ENCODE peak calls at places on chromosomes 6 and 20, in four cellular contexts. G is GM12878, C is K562, F is HepG2. Y is an unnamed sample.
A peak's percentile ranks its signal among the peaks of the same experiment; 100 is the strongest.

GRCh38 chr6:26121141-26122004 is 34.1 kb downstream of the HFE start:
- DNase-seq in G (no peak), C (no peak), F (peak; percentile 93), Y (no peak)

GRCh38 chr20:1802385-1803215 is 92.6 kb upstream of the SIRPA start:
- DNase-seq in G (no peak), C (peak; percentile 9), F (peak; percentile 67), Y (peak; percentile 77)

GRCh38 chr6:21115111-21115510 is 478.4 kb upstream of the SOX4 start:
- DNase-seq in G (no peak), C (no peak), F (peak; percentile 18), Y (no peak)

GRCh38 chr6:44652551-44652950 is 265.0 kb downstream of the CDC5L start:
- DNase-seq in G (no peak), C (no peak), F (no peak), Y (no peak)

GRCh38 chr20:56715309-56715708 is 86.2 kb downstream of the TFAP2C start:
- DNase-seq in G (no peak), C (no peak), F (no peak), Y (no peak)

GRCh38 chr6:156943167-156943566 is 166.0 kb downstream of the ARID1B start:
- DNase-seq in G (no peak), C (no peak), F (no peak), Y (no peak)

GRCh38 chr6:98118357-98119045 is 715.9 kb upstream of the POU3F2 start:
- DNase-seq in G (no peak), C (no peak), F (no peak), Y (no peak)

GRCh38 chr20:47003223-47003622 is 108.6 kb downstream of the EYA2 start:
- DNase-seq in G (peak; percentile 24), C (no peak), F (no peak), Y (no peak)

GRCh38 chr6:57432162-57432561 is 114.7 kb downstream of the PRIM2 start:
- DNase-seq in G (no peak), C (no peak), F (peak; percentile 3), Y (no peak)

GRCh38 chr6:17038316-17038715 is 63.5 kb upstream of the STMND1 start:
- DNase-seq in G (no peak), C (no peak), F (no peak), Y (no peak)

GRCh38 chr6:71608646-71609045 is 277.7 kb upstream of the RIMS1 start:
- DNase-seq in G (no peak), C (no peak), F (no peak), Y (no peak)

GRCh38 chr6:96716221-96716620 is 121.1 kb downstream of the GPR63 start:
- DNase-seq in G (no peak), C (no peak), F (no peak), Y (no peak)

GRCh38 chr6:10412165-10412947 is 2.5 kb downstream of the TFAP2A start:
- DNase-seq in G (no peak), C (no peak), F (no peak), Y (no peak)

GRCh38 chr6:134049176-134049575 is 3.2 kb downstream of the SLC2A12 start:
- DNase-seq in G (no peak), C (no peak), F (peak; percentile 27), Y (no peak)

GRCh38 chr20:25251558-25251957 is 3.7 kb downstream of the PYGB start:
- DNase-seq in G (no peak), C (no peak), F (no peak), Y (peak; percentile 23)

GRCh38 chr6:63864934-63865333 is 229.3 kb downstream of the PHF3 start:
- DNase-seq in G (no peak), C (no peak), F (no peak), Y (no peak)
- TF ChIP-seq BRCA1 in G (no peak), C (no peak), F (no peak), Y (no peak)

DNA sequence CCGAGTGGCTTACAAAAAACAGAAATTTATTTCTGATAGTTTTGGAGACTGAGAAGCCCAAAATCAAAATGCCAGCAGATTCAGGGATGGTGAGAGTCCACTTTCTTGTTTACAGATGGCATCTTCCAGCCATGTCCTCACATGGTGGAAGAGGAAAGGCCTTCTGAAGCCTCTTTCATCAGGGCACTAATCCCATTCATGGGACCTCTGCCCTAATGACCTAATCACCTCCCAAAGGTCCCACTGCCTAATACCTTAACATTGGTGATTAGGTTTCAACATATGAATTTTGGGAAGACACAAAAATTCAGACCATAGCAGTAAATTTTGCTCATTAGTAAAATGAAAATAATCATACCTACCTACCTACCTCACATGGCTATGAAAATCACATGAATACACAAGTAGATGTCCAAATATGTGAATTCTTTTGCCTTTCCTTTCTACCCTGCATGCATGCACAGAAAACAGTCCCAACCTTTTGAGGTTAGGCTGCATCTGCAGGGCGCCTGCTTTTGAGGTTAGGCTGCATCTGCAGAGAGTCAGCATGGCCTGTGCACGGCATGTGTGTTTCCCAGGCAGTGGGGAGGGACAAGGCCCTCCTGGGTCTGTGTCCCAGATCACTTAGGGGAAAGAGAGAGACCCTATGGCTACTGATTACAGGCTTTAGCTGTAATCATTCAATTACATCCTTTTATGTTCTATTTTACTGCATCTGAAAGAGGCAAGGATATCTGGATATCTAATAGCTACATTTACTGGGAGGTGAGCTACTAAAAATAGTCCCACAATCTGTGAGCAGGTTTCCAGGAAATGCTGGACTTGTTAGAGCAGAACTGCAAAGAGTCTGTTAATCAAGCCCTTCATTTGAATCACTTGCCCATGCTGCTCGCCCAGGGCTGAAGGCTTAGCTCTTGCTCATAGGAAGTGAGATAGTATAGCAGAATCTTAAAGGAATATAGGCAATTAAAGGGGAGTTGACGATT is 497.7 kb upstream of the MARCKS start:
- DNase-seq in G (no peak), C (no peak), F (no peak), Y (no peak)
- TF ChIP-seq BRCA1 in G (no peak), C (no peak), F (no peak), Y (no peak)

GRCh38 chr20:44651507-44652373 is at the start of gene ADA:
- DNase-seq in G (no peak), C (peak; percentile 86), F (peak; percentile 47), Y (peak; percentile 82)

GRCh38 chr20:44649976-44650375 is 1.5 kb downstream of the ADA start:
- DNase-seq in G (no peak), C (no peak), F (no peak), Y (no peak)

GRCh38 chr20:44650777-44651493 is 564 bp downstream of the ADA start:
- DNase-seq in G (no peak), C (peak; percentile 18), F (no peak), Y (no peak)

GRCh38 chr20:44656447-44656846 is 4.9 kb upstream of the ADA start:
- DNase-seq in G (no peak), C (no peak), F (no peak), Y (no peak)

DNA sequence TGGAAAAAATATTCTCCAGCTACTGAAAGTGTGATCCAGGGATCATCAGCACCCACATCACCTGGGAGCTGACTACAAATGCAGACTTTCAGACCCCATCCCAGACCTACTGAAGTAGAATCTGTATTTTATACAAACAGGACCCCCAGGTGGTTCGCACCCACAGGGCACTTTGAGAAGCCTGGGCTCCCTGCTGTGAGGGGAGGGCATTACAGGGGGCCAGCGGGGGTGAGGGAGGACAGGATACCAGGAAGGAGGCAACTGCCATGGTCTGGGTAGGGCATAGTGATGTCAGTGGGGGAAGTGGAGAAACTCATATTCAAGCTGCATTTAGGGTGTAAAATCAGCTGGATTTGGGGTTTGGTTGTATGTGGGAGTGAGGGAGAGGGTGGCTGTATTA is 2.0 kb upstream of the ADA start:
- DNase-seq in G (no peak), C (no peak), F (no peak), Y (no peak)
- TF ChIP-seq BRCA1 in G (no peak), C (no peak), F (no peak), Y (no peak)

GRCh38 chr6:63022631-63023030 is 188.6 kb upstream of the FKBP1C start:
- DNase-seq in G (no peak), C (no peak), F (no peak), Y (no peak)
- TF ChIP-seq BRCA1 in G (no peak), C (no peak), F (no peak), Y (no peak)

GRCh38 chr6:12431023-12431422 is 140.9 kb downstream of the EDN1 start:
- DNase-seq in G (no peak), C (no peak), F (no peak), Y (no peak)
- TF ChIP-seq BRCA1 in G (no peak), C (no peak), F (no peak), Y (no peak)

GRCh38 chr6:33621396-33622388 is 570 bp downstream of the ITPR3 start:
- DNase-seq in G (no peak), C (peak; percentile 82), F (no peak), Y (peak; percentile 81)
- TF ChIP-seq BRCA1 in G (no peak), C (no peak), F (no peak), Y (no peak)

GRCh38 chr6:162099685-162100084 is 627.9 kb downstream of the PRKN start:
- DNase-seq in G (no peak), C (no peak), F (peak; percentile 42), Y (no peak)
- TF ChIP-seq BRCA1 in G (no peak), C (no peak), F (no peak), Y (no peak)